ENCODE peak calls at places on chromosome 2, in nine cellular contexts. One of them, this sample, is unnamed.

GRCh38 chr2:204950695-204951094 is 405.4 kb downstream of the PARD3B start:
- DNase-seq in astrocyte: peak; percentile 64
- DNase-seq in esophagus squamous epithelium: no peak
- DNase-seq in ovary: no peak
- DNase-seq in cardiac muscle cell: no peak
- DNase-seq in adrenal gland: no peak
- DNase-seq in CD8-positive, alpha-beta T cell: no peak
- DNase-seq in right lobe of liver: no peak
- DNase-seq in CD4-positive, alpha-beta T cell: no peak
- DNase-seq in this sample: no peak

GRCh38 chr2:237752761-237753165 is 45.8 kb upstream of the RBM44 start:
- DNase-seq in astrocyte: no peak
- DNase-seq in esophagus squamous epithelium: no peak
- DNase-seq in ovary: no peak
- DNase-seq in cardiac muscle cell: no peak
- DNase-seq in adrenal gland: no peak
- DNase-seq in CD8-positive, alpha-beta T cell: no peak
- DNase-seq in right lobe of liver: no peak
- DNase-seq in CD4-positive, alpha-beta T cell: no peak
- DNase-seq in this sample: no peak

GRCh38 chr2:196123679-196124373 is 47.6 kb downstream of the STK17B start:
- DNase-seq in astrocyte: peak; percentile 85
- DNase-seq in esophagus squamous epithelium: no peak
- DNase-seq in ovary: no peak
- DNase-seq in cardiac muscle cell: peak; percentile 72
- DNase-seq in adrenal gland: no peak
- DNase-seq in CD8-positive, alpha-beta T cell: no peak
- DNase-seq in right lobe of liver: no peak
- DNase-seq in CD4-positive, alpha-beta T cell: no peak
- DNase-seq in this sample: no peak

GRCh38 chr2:191333911-191334357 is 88.7 kb downstream of the MYO1B start:
- DNase-seq in astrocyte: peak; percentile 97
- DNase-seq in esophagus squamous epithelium: no peak
- DNase-seq in ovary: no peak
- DNase-seq in cardiac muscle cell: peak; percentile 79
- DNase-seq in adrenal gland: no peak
- DNase-seq in CD8-positive, alpha-beta T cell: no peak
- DNase-seq in right lobe of liver: no peak
- DNase-seq in CD4-positive, alpha-beta T cell: no peak
- DNase-seq in this sample: no peak

GRCh38 chr2:97720746-97721145 is 7.4 kb downstream of the ZAP70 start:
- DNase-seq in astrocyte: no peak
- DNase-seq in esophagus squamous epithelium: no peak
- DNase-seq in ovary: no peak
- DNase-seq in cardiac muscle cell: no peak
- DNase-seq in adrenal gland: no peak
- DNase-seq in CD8-positive, alpha-beta T cell: no peak
- DNase-seq in right lobe of liver: no peak
- DNase-seq in CD4-positive, alpha-beta T cell: no peak
- DNase-seq in this sample: no peak

GRCh38 chr2:156023266-156023879 is 309.1 kb downstream of the NR4A2 start:
- DNase-seq in astrocyte: no peak
- DNase-seq in esophagus squamous epithelium: no peak
- DNase-seq in ovary: no peak
- DNase-seq in cardiac muscle cell: no peak
- DNase-seq in adrenal gland: no peak
- DNase-seq in CD8-positive, alpha-beta T cell: no peak
- DNase-seq in right lobe of liver: no peak
- DNase-seq in CD4-positive, alpha-beta T cell: no peak
- DNase-seq in this sample: no peak

GRCh38 chr2:66317268-66317899 is 117.5 kb upstream of the MEIS1 start:
- DNase-seq in astrocyte: no peak
- DNase-seq in esophagus squamous epithelium: no peak
- DNase-seq in ovary: no peak
- DNase-seq in cardiac muscle cell: no peak
- DNase-seq in adrenal gland: no peak
- DNase-seq in CD8-positive, alpha-beta T cell: no peak
- DNase-seq in right lobe of liver: no peak
- DNase-seq in CD4-positive, alpha-beta T cell: no peak
- DNase-seq in this sample: no peak

GRCh38 chr2:71070294-71071025 is 2.0 kb downstream of the NAGK start:
- DNase-seq in astrocyte: no peak
- DNase-seq in esophagus squamous epithelium: no peak
- DNase-seq in ovary: no peak
- DNase-seq in cardiac muscle cell: peak; percentile 47
- DNase-seq in adrenal gland: no peak
- DNase-seq in CD8-positive, alpha-beta T cell: no peak
- DNase-seq in right lobe of liver: no peak
- DNase-seq in CD4-positive, alpha-beta T cell: no peak
- DNase-seq in this sample: no peak

GRCh38 chr2:39607538-39608211 is 58.0 kb upstream of the TMEM178A start:
- DNase-seq in astrocyte: no peak
- DNase-seq in esophagus squamous epithelium: no peak
- DNase-seq in ovary: no peak
- DNase-seq in cardiac muscle cell: no peak
- DNase-seq in adrenal gland: no peak
- DNase-seq in CD8-positive, alpha-beta T cell: no peak
- DNase-seq in right lobe of liver: no peak
- DNase-seq in CD4-positive, alpha-beta T cell: no peak
- DNase-seq in this sample: no peak

GRCh38 chr2:118059919-118060478 is 28.3 kb upstream of the INSIG2 start:
- DNase-seq in astrocyte: peak; percentile 100
- DNase-seq in esophagus squamous epithelium: no peak
- DNase-seq in ovary: no peak
- DNase-seq in cardiac muscle cell: peak; percentile 82
- DNase-seq in adrenal gland: no peak
- DNase-seq in CD8-positive, alpha-beta T cell: no peak
- DNase-seq in right lobe of liver: no peak
- DNase-seq in CD4-positive, alpha-beta T cell: no peak
- DNase-seq in this sample: no peak

GRCh38 chr2:236715511-236715961 is 145.9 kb downstream of the ACKR3 start:
- DNase-seq in astrocyte: peak; percentile 28
- DNase-seq in esophagus squamous epithelium: no peak
- DNase-seq in ovary: no peak
- DNase-seq in cardiac muscle cell: peak; percentile 32
- DNase-seq in adrenal gland: no peak
- DNase-seq in CD8-positive, alpha-beta T cell: no peak
- DNase-seq in right lobe of liver: peak; percentile 76
- DNase-seq in CD4-positive, alpha-beta T cell: no peak
- DNase-seq in this sample: no peak

GRCh38 chr2:95001701-95002100 is 23.8 kb upstream of the MAL start:
- DNase-seq in astrocyte: no peak
- DNase-seq in esophagus squamous epithelium: no peak
- DNase-seq in ovary: no peak
- DNase-seq in cardiac muscle cell: no peak
- DNase-seq in adrenal gland: no peak
- DNase-seq in CD8-positive, alpha-beta T cell: no peak
- DNase-seq in right lobe of liver: no peak
- DNase-seq in CD4-positive, alpha-beta T cell: no peak
- DNase-seq in this sample: no peak

GRCh38 chr2:94999431-94999883 is 26.1 kb upstream of the MAL start:
- DNase-seq in astrocyte: no peak
- DNase-seq in esophagus squamous epithelium: no peak
- DNase-seq in ovary: no peak
- DNase-seq in cardiac muscle cell: no peak
- DNase-seq in adrenal gland: no peak
- DNase-seq in CD8-positive, alpha-beta T cell: no peak
- DNase-seq in right lobe of liver: peak; percentile 26
- DNase-seq in CD4-positive, alpha-beta T cell: no peak
- DNase-seq in this sample: no peak

GRCh38 chr2:95004287-95004686 is 21.2 kb upstream of the MAL start:
- DNase-seq in astrocyte: no peak
- DNase-seq in esophagus squamous epithelium: no peak
- DNase-seq in ovary: no peak
- DNase-seq in cardiac muscle cell: no peak
- DNase-seq in adrenal gland: no peak
- DNase-seq in CD8-positive, alpha-beta T cell: no peak
- DNase-seq in right lobe of liver: no peak
- DNase-seq in CD4-positive, alpha-beta T cell: no peak
- DNase-seq in this sample: no peak

GRCh38 chr2:94997981-94998920 is 27.3 kb upstream of the MAL start:
- DNase-seq in astrocyte: no peak
- DNase-seq in esophagus squamous epithelium: no peak
- DNase-seq in ovary: no peak
- DNase-seq in cardiac muscle cell: no peak
- DNase-seq in adrenal gland: no peak
- DNase-seq in CD8-positive, alpha-beta T cell: no peak
- DNase-seq in right lobe of liver: peak; percentile 31
- DNase-seq in CD4-positive, alpha-beta T cell: no peak
- DNase-seq in this sample: no peak

DNA sequence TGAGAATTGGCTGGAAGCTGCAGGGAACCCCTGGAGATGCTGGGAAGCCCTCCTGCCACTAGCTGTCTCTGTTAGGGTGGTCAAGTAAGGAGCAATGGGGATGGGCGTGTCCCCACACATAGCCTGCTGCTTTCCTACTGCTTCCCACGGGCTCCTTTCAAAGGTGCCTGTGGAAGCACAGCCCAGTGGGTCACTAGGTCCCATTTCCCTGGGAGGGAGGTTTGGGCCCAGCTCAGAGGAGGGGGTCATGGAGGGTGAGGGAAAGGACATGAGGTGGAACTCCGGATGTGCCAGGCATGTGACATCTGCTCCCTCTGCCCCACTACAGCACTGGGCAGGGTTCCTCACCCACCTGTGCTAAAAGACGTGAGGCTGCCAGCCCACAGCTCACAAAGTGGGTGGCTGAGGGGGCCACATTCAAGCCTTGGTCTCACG is 24.4 kb upstream of the MAL start:
- DNase-seq in astrocyte: no peak
- DNase-seq in esophagus squamous epithelium: no peak
- DNase-seq in ovary: no peak
- DNase-seq in cardiac muscle cell: no peak
- DNase-seq in adrenal gland: no peak
- DNase-seq in CD8-positive, alpha-beta T cell: no peak
- DNase-seq in right lobe of liver: no peak
- DNase-seq in CD4-positive, alpha-beta T cell: no peak
- DNase-seq in this sample: no peak
- H3K9me3 ChIP-seq in astrocyte: no peaks in the 10 kb centered on the region
- H3K9me3 ChIP-seq in esophagus squamous epithelium: no peaks in the 10 kb centered on the region
- H3K9me3 ChIP-seq in ovary: no peaks in the 10 kb centered on the region
- H3K9me3 ChIP-seq in cardiac muscle cell: no peaks in the 10 kb centered on the region
- H3K9me3 ChIP-seq in adrenal gland: no peaks in the 10 kb centered on the region
- H3K9me3 ChIP-seq in CD8-positive, alpha-beta T cell: no peaks in the 10 kb centered on the region
- H3K9me3 ChIP-seq in right lobe of liver: no peaks in the 10 kb centered on the region
- H3K9me3 ChIP-seq in CD4-positive, alpha-beta T cell: no peaks in the 10 kb centered on the region
- H3K9me3 ChIP-seq in this sample: no peaks in the 10 kb centered on the region

GRCh38 chr2:125654226-125654625 is 1001.7 kb upstream of the GYPC start:
- DNase-seq in astrocyte: no peak
- DNase-seq in esophagus squamous epithelium: no peak
- DNase-seq in ovary: no peak
- DNase-seq in cardiac muscle cell: no peak
- DNase-seq in adrenal gland: no peak
- DNase-seq in CD8-positive, alpha-beta T cell: no peak
- DNase-seq in right lobe of liver: no peak
- DNase-seq in CD4-positive, alpha-beta T cell: no peak
- DNase-seq in this sample: no peak

GRCh38 chr2:125656190-125656589 is 999.8 kb upstream of the GYPC start:
- DNase-seq in astrocyte: no peak
- DNase-seq in esophagus squamous epithelium: no peak
- DNase-seq in ovary: no peak
- DNase-seq in cardiac muscle cell: no peak
- DNase-seq in adrenal gland: no peak
- DNase-seq in CD8-positive, alpha-beta T cell: no peak
- DNase-seq in right lobe of liver: no peak
- DNase-seq in CD4-positive, alpha-beta T cell: no peak
- DNase-seq in this sample: no peak

DNA sequence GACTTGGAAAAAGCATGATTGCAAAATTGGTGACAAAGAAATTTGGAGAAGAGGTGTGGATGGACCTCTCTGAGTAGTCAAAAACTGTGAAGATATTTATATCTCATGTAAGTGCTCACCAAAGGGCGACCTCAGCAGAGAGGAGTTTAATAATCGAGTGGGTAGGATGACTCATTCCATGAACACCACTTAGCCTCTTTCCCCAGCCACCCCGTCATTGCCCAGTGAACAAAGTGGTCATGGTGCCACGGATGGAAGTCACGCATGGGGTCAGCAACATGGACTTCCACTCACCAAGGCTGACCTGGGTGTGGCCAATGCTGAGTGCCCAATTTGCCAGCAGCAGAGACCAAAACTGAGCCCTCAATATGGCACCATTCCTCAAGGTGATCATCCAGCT is 997.4 kb upstream of the GYPC start:
- DNase-seq in astrocyte: no peak
- DNase-seq in esophagus squamous epithelium: no peak
- DNase-seq in ovary: no peak
- DNase-seq in cardiac muscle cell: no peak
- DNase-seq in adrenal gland: no peak
- DNase-seq in CD8-positive, alpha-beta T cell: no peak
- DNase-seq in right lobe of liver: no peak
- DNase-seq in CD4-positive, alpha-beta T cell: no peak
- DNase-seq in this sample: no peak
- H3K9me3 ChIP-seq in astrocyte: peaks cover 3% of the 10 kb centered on the region
- H3K9me3 ChIP-seq in esophagus squamous epithelium: peaks cover 18% of the 10 kb centered on the region
- H3K9me3 ChIP-seq in ovary: no peaks in the 10 kb centered on the region
- H3K9me3 ChIP-seq in cardiac muscle cell: no peaks in the 10 kb centered on the region
- H3K9me3 ChIP-seq in adrenal gland: no peaks in the 10 kb centered on the region
- H3K9me3 ChIP-seq in CD8-positive, alpha-beta T cell: no peaks in the 10 kb centered on the region
- H3K9me3 ChIP-seq in right lobe of liver: no peaks in the 10 kb centered on the region
- H3K9me3 ChIP-seq in CD4-positive, alpha-beta T cell: no peaks in the 10 kb centered on the region
- H3K9me3 ChIP-seq in this sample: no peaks in the 10 kb centered on the region

GRCh38 chr2:80943487-80943886 is 638.9 kb upstream of the LRRTM1 start:
- DNase-seq in astrocyte: no peak
- DNase-seq in esophagus squamous epithelium: no peak
- DNase-seq in ovary: no peak
- DNase-seq in cardiac muscle cell: no peak
- DNase-seq in adrenal gland: no peak
- DNase-seq in CD8-positive, alpha-beta T cell: no peak
- DNase-seq in right lobe of liver: no peak
- DNase-seq in CD4-positive, alpha-beta T cell: no peak
- DNase-seq in this sample: no peak

GRCh38 chr2:80938463-80938862 is 633.9 kb upstream of the LRRTM1 start:
- DNase-seq in astrocyte: no peak
- DNase-seq in esophagus squamous epithelium: no peak
- DNase-seq in ovary: no peak
- DNase-seq in cardiac muscle cell: no peak
- DNase-seq in adrenal gland: no peak
- DNase-seq in CD8-positive, alpha-beta T cell: no peak
- DNase-seq in right lobe of liver: no peak
- DNase-seq in CD4-positive, alpha-beta T cell: no peak
- DNase-seq in this sample: no peak
- H3K9me3 ChIP-seq in astrocyte: peaks cover 5% of the 10 kb centered on the region
- H3K9me3 ChIP-seq in esophagus squamous epithelium: no peaks in the 10 kb centered on the region
- H3K9me3 ChIP-seq in ovary: no peaks in the 10 kb centered on the region
- H3K9me3 ChIP-seq in cardiac muscle cell: no peaks in the 10 kb centered on the region
- H3K9me3 ChIP-seq in adrenal gland: no peaks in the 10 kb centered on the region
- H3K9me3 ChIP-seq in CD8-positive, alpha-beta T cell: no peaks in the 10 kb centered on the region
- H3K9me3 ChIP-seq in right lobe of liver: no peaks in the 10 kb centered on the region
- H3K9me3 ChIP-seq in CD4-positive, alpha-beta T cell: no peaks in the 10 kb centered on the region
- H3K9me3 ChIP-seq in this sample: no peaks in the 10 kb centered on the region

GRCh38 chr2:82230406-82230805 is 1925.9 kb upstream of the LRRTM1 start:
- DNase-seq in astrocyte: no peak
- DNase-seq in esophagus squamous epithelium: no peak
- DNase-seq in ovary: no peak
- DNase-seq in cardiac muscle cell: no peak
- DNase-seq in adrenal gland: no peak
- DNase-seq in CD8-positive, alpha-beta T cell: no peak
- DNase-seq in right lobe of liver: no peak
- DNase-seq in CD4-positive, alpha-beta T cell: no peak
- DNase-seq in this sample: no peak
- H3K9me3 ChIP-seq in astrocyte: no peaks in the 10 kb centered on the region
- H3K9me3 ChIP-seq in esophagus squamous epithelium: no peaks in the 10 kb centered on the region
- H3K9me3 ChIP-seq in ovary: no peaks in the 10 kb centered on the region
- H3K9me3 ChIP-seq in cardiac muscle cell: no peaks in the 10 kb centered on the region
- H3K9me3 ChIP-seq in adrenal gland: no peaks in the 10 kb centered on the region
- H3K9me3 ChIP-seq in CD8-positive, alpha-beta T cell: peaks cover 3% of the 10 kb centered on the region
- H3K9me3 ChIP-seq in right lobe of liver: no peaks in the 10 kb centered on the region
- H3K9me3 ChIP-seq in CD4-positive, alpha-beta T cell: no peaks in the 10 kb centered on the region
- H3K9me3 ChIP-seq in this sample: no peaks in the 10 kb centered on the region

GRCh38 chr2:15845737-15846405 is 94.5 kb upstream of the MYCN start:
- DNase-seq in astrocyte: no peak
- DNase-seq in esophagus squamous epithelium: no peak
- DNase-seq in ovary: no peak
- DNase-seq in cardiac muscle cell: no peak
- DNase-seq in adrenal gland: no peak
- DNase-seq in CD8-positive, alpha-beta T cell: no peak
- DNase-seq in right lobe of liver: no peak
- DNase-seq in CD4-positive, alpha-beta T cell: no peak
- DNase-seq in this sample: no peak
- H3K9me3 ChIP-seq in astrocyte: no peaks in the 10 kb centered on the region
- H3K9me3 ChIP-seq in esophagus squamous epithelium: no peaks in the 10 kb centered on the region
- H3K9me3 ChIP-seq in ovary: no peaks in the 10 kb centered on the region
- H3K9me3 ChIP-seq in cardiac muscle cell: no peaks in the 10 kb centered on the region
- H3K9me3 ChIP-seq in adrenal gland: no peaks in the 10 kb centered on the region
- H3K9me3 ChIP-seq in CD8-positive, alpha-beta T cell: no peaks in the 10 kb centered on the region
- H3K9me3 ChIP-seq in right lobe of liver: no peaks in the 10 kb centered on the region
- H3K9me3 ChIP-seq in CD4-positive, alpha-beta T cell: peaks cover 5% of the 10 kb centered on the region
- H3K9me3 ChIP-seq in this sample: no peaks in the 10 kb centered on the region

This sample was measured in T-helper 17 cell.